ENCODE peak calls at places on chromosomes 4 and X, in four cellular contexts. B is amniotic stem cell, H is stromal cell of bone marrow, P is neuronal stem cell. S is an unnamed sample.

GRCh38 chr4:7218686-7219085 is 26.3 kb downstream of the SORCS2 start:
- DNase-seq in B (no peak), H (no peak), P (no peak), S (no peak)

GRCh38 chr4:148782284-148782683 is 340.1 kb upstream of the NR3C2 start:
- DNase-seq in P (peak), B (no peak), H (no peak), S (no peak)

GRCh38 chrX:109732319-109732779 is 708 bp downstream of the ACSL4 start:
- DNase-seq in P (no peak), B (no peak), H (no peak), S (peak)

GRCh38 chr4:37715889-37716402 is 29.8 kb upstream of the RELL1 start:
- DNase-seq in H (no peak), B (no peak), P (no peak), S (no peak)

GRCh38 chr4:81207793-81208192 is 7.2 kb downstream of the PRKG2 start:
- DNase-seq in H (peak), P (no peak), B (peak), S (peak)

GRCh38 chr4:126582737-126583136 is 1050.0 kb upstream of the INTU start:
- DNase-seq in H (no peak), P (no peak), B (no peak), S (no peak)

GRCh38 chrX:39157006-39157405 is 355.7 kb downstream of the MID1IP1 start:
- DNase-seq in P (no peak), H (no peak), B (no peak), S (no peak)

GRCh38 chrX:22192419-22193086 is 80.2 kb upstream of the CBLL2 start:
- DNase-seq in H (peak), B (peak), P (peak), S (peak)

GRCh38 chr4:15004701-15005301 is 2.5 kb downstream of the CPEB2 start:
- DNase-seq in H (no peak), B (no peak), P (peak), S (no peak)

GRCh38 chr4:143241892-143242291 is 57.2 kb downstream of the USP38 start:
- DNase-seq in B (no peak), P (no peak), H (no peak), S (no peak)

GRCh38 chrX:70398899-70399298 is 24.2 kb upstream of the GDPD2 start:
- DNase-seq in B (no peak), H (no peak), P (no peak), S (no peak)

GRCh38 chr4:152310223-152310622 is 225.7 kb downstream of the FBXW7 start:
- DNase-seq in H (peak), B (peak), P (no peak), S (peak)

GRCh38 chrX:110204986-110205385 is 112.9 kb downstream of the AMMECR1 start:
- DNase-seq in P (no peak), H (peak), B (no peak), S (no peak)

GRCh38 chr4:121272526-121272925 is 108.3 kb downstream of the QRFPR start:
- DNase-seq in P (no peak), H (no peak), B (peak), S (peak)

GRCh38 chr4:109816082-109816442 is 500 bp downstream of the GAR1 start:
- DNase-seq in B (no peak), H (no peak), P (no peak), S (no peak)

GRCh38 chrX:114075073-114075673 is 508.7 kb upstream of the HTR2C start:
- DNase-seq in P (no peak), B (no peak), H (no peak), S (no peak)

GRCh38 chr4:177016541-177017141 is 223.9 kb upstream of the VEGFC start:
- DNase-seq in B (peak), P (no peak), H (no peak), S (peak)

GRCh38 chr4:16034010-16034829 is 49.6 kb downstream of the PROM1 start:
- DNase-seq in H (no peak), B (peak), P (no peak), S (no peak)

GRCh38 chrX:729583-730409 is 99.2 kb downstream of the SHOX start:
- DNase-seq in B (no peak), P (no peak), H (no peak), S (no peak)

GRCh38 chrX:154329284-154329683 is 33.7 kb downstream of the TKTL1 start:
- DNase-seq in P (no peak), B (no peak), H (no peak), S (no peak)

GRCh38 chrX:74579597-74580209 is 34.7 kb downstream of the RLIM start:
- DNase-seq in P (no peak), H (peak), B (no peak), S (no peak)

GRCh38 chr4:181597766-181598165 is 645.4 kb upstream of the TENM3 start:
- DNase-seq in P (no peak), H (peak), B (no peak), S (no peak)

GRCh38 chrX:154320406-154320805 is 24.8 kb downstream of the TKTL1 start:
- DNase-seq in B (no peak), H (no peak), P (no peak), S (no peak)

GRCh38 chrX:153854702-153855101 is 24.4 kb upstream of the PDZD4 start:
- DNase-seq in B (no peak), P (no peak), H (no peak), S (no peak)

GRCh38 chrX:65668362-65669310 is 1.2 kb downstream of the MSN start:
- DNase-seq in H (peak), P (peak), B (peak), S (peak)

GRCh38 chrX:154488336-154489075 is 1.9 kb downstream of the SLC10A3 start:
- DNase-seq in B (no peak), H (no peak), P (no peak), S (no peak)

GRCh38 chr4:139214039-139214534 is 37.1 kb upstream of the ELF2 start:
- DNase-seq in H (no peak), B (no peak), P (no peak), S (no peak)

GRCh38 chr4:129109965-129110824 is 14.2 kb downstream of the C4orf33 start:
- DNase-seq in P (no peak), B (no peak), H (no peak), S (no peak)

GRCh38 chrX:132204629-132205028 is 14.6 kb downstream of the RAP2C start:
- DNase-seq in H (no peak), B (no peak), P (no peak), S (no peak)

GRCh38 chrX:153726286-153727107 is 1.8 kb downstream of the ABCD1 start:
- DNase-seq in B (no peak), P (peak), H (no peak), S (no peak)

GRCh38 chrX:70592091-70592490 is 147.5 kb downstream of the DLG3 start:
- DNase-seq in B (peak), H (peak), P (no peak), S (peak)

GRCh38 chr4:6730603-6731300 is 14.8 kb downstream of the BLOC1S4 start:
- DNase-seq in B (no peak), H (no peak), P (no peak), S (no peak)

GRCh38 chrX:131895002-131895401 is 128.1 kb upstream of the STK26 start:
- DNase-seq in B (no peak), H (peak), P (no peak), S (peak)

GRCh38 chr4:183831689-183832088 is 73.4 kb upstream of the STOX2 start:
- DNase-seq in P (no peak), H (no peak), B (no peak), S (no peak)

GRCh38 chr4:144371479-144371878 is 231.0 kb upstream of the GYPA start:
- DNase-seq in P (no peak), B (no peak), H (no peak), S (no peak)

GRCh38 chr4:142265536-142265935 is 580.6 kb downstream of the INPP4B start:
- DNase-seq in H (peak), P (no peak), B (no peak), S (peak)